ENCODE peak calls at places on chromosomes 6 and 20, in four cellular contexts. Z is BJ, O is heart right ventricle, Y is esophagus squamous epithelium. D is an unnamed sample.

GRCh38 chr20:53390780-53391179 is 202.9 kb downstream of the ZNF217 start:
- DNase-seq in Z (no peak), Y (no peak), O (no peak), D (no peak)

GRCh38 chr6:24872769-24873168 is 63.0 kb downstream of the RIPOR2 start:
- DNase-seq in Z (no peak), Y (no peak), O (no peak), D (no peak)

GRCh38 chr20:18971121-18971520 is 157.5 kb downstream of the SCP2D1 start:
- DNase-seq in Y (no peak), Z (no peak), O (no peak), D (peak)

GRCh38 chr6:139965393-139965792 is 590.9 kb upstream of the CITED2 start:
- DNase-seq in Y (no peak), Z (no peak), O (no peak), D (no peak)

GRCh38 chr6:99187429-99187828 is 162.0 kb downstream of the FAXC start:
- DNase-seq in O (no peak), Z (no peak), Y (no peak), D (peak)

GRCh38 chr6:150418825-150419594 is 50.2 kb downstream of the IYD start:
- DNase-seq in O (peak), Y (no peak), Z (no peak), D (peak)

GRCh38 chr20:8267009-8267408 is 134.9 kb downstream of the PLCB1 start:
- DNase-seq in O (no peak), Y (no peak), Z (no peak), D (no peak)

GRCh38 chr20:4084721-4085120 is 69.4 kb upstream of the RNF24 start:
- DNase-seq in Y (no peak), O (no peak), Z (no peak), D (no peak)

GRCh38 chr20:41369673-41370072 is 3.1 kb upstream of the EMILIN3 start:
- DNase-seq in O (no peak), Y (no peak), Z (no peak), D (no peak)

DNA sequence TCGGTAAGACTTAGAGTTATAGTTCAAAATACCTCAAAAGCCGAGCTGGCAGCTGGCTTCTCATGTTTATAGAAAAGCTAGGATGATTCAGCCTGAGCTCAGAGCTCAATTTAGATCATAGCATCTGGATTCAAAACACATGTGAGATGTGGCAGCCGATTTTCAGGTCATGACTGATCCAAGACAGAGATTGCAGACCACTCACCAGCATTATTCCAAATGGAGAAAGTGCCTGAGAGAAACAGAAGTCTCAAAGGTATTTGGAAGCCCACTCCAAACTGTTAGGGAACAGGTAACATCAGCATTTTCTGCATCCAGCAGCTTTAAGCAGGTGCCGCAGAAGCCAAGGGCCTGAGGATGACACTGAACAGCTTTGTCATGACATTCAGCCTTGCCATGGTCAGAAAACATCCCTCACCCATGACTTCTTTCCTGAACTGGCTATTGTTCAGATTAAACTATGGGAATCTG is 102.2 kb downstream of the BACH2 start:
- DNase-seq in O (no peak), Y (no peak), Z (peak), D (peak)
- H3K4me3 ChIP-seq in O (no peak), Y (no peak), Z (no peak), D (no peak)

GRCh38 chr6:138550346-138550767 is 51.1 kb upstream of the NHSL1 start:
- DNase-seq in Y (no peak), Z (no peak), O (no peak), D (no peak)
- H3K4me3 ChIP-seq in Y (no peak), Z (no peak), O (no peak), D (no peak)

GRCh38 chr6:51866867-51867266 is 220.5 kb downstream of the PKHD1 start:
- DNase-seq in Y (no peak), O (no peak), Z (no peak), D (no peak)
- H3K4me3 ChIP-seq in Y (no peak), O (no peak), Z (no peak), D (no peak)

DNA sequence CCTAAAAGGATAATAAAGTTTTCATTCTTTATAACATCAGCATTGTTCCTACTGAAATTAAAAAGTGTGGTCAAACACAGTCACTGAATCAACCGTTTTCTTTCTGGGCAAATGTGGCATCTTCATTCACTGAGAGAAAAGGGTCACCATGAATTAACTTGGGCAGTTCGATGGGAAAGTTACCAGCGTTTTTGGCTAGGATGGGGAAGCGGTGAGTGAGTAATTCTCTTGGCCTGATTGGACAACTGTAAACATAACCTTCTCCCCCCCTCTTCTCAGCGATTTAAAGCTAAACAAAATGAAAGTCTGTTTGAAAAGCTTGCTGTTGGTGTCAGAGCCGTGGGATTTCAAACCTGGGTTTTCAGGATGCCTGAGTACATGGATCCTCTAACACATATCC is 181.9 kb downstream of the SASH1 start:
- DNase-seq in O (no peak), Z (no peak), Y (no peak), D (no peak)
- H3K4me3 ChIP-seq in O (no peak), Z (peak), Y (no peak), D (no peak)

GRCh38 chr20:348972-349841 is 2.3 kb downstream of the NRSN2 start:
- DNase-seq in Y (no peak), Z (no peak), O (no peak), D (no peak)

GRCh38 chr20:346033-346639 is 775 bp upstream of the NRSN2 start:
- DNase-seq in Z (no peak), Y (no peak), O (no peak), D (no peak)

GRCh38 chr20:346640-347316 is at the start of gene NRSN2:
- DNase-seq in O (peak), Y (no peak), Z (no peak), D (no peak)

GRCh38 chr20:347317-347639 is 367 bp downstream of the NRSN2 start:
- DNase-seq in Z (no peak), Y (no peak), O (no peak), D (no peak)

GRCh38 chr20:347640-348484 is 951 bp downstream of the NRSN2 start:
- DNase-seq in O (peak), Z (no peak), Y (no peak), D (peak)
- H3K4me3 ChIP-seq in O (peak), Z (peak), Y (peak), D (peak)

DNA sequence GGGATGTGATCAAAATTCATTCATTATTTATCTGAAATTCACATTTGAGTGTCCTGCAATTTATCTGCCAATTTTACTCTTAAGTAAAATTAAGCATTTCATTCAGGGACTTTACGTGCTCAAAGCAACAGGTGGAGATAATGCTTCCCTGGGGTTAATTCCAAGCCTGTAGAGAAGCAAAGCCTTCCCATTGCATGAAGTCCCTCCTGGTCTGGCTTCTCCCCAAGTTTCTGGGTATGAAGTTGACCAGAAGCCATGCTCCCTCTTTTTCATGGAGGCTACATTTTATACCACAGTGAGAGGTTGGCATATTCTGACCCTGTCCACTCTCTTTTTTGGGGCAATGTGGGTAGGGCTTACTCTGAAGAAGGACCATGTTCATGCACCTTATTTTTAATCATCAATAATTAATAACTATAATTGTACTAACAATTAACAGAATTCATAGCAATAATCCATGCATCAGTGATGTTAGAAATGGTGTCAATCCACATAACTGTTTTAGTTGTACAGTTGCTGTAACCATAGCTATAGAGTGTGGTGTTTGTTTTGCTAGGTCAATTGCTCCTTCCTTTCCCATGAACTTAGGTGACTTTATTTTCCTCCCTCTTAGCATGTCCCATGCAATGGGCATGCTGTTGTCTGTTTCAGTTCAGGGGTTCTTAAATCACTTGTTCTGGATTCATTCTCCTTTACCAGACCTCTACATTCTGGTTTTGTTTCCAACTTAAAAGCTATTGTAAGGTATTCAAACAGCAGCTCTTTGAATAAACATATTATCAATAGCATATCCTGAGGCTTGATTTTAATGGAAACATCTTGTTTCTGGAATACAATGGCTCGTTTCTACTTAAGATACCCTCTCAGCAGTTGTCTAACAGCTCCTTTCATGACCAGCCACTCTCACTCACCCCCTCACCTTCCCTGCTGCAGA is 1.5 kb downstream of the LAMA4 start:
- DNase-seq in Y (no peak), Z (no peak), O (no peak), D (no peak)
- H3K4me3 ChIP-seq in Y (peak), Z (peak), O (peak), D (no peak)

D was measured in epithelial cell of esophagus.